ENCODE peak calls at places on chromosomes 7 and 10, in ten cellular contexts. U is endodermal cell; I is A549; W is left ventricle myocardium inferior; P is testis; K is gastrocnemius medialis; T is aorta; E is naive thymus-derived CD8-positive, alpha-beta T cell; Z is activated naive CD8-positive, alpha-beta T cell treated with anti-CD3 and anti-CD28 coated beads, Interleukin-2, amount 50 U/mL, for 16 hours; R is COR-L47. C is an unnamed sample.

GRCh38 chr10:12135631-12136030 is 6.2 kb downstream of the SEC61A2 start:
- DNase-seq in U (no peak), Z (no peak), T (no peak), R (no peak), I (no peak), K (no peak), W (no peak), E (no peak), P (no peak), C (peak; percentile 7)

GRCh38 chr7:70695804-70696104 is 436.2 kb upstream of the GALNT17 start:
- DNase-seq in K (no peak), I (no peak), R (no peak), U (no peak), E (no peak), P (no peak), Z (no peak), T (no peak), W (no peak), C (peak; percentile 16)

GRCh38 chr10:80443531-80443974 is 10.6 kb upstream of the TSPAN14 start:
- DNase-seq in Z (no peak), I (peak; percentile 73), T (peak; percentile 51), E (no peak), R (no peak), W (no peak), K (no peak), P (peak; percentile 84), U (peak; percentile 80), C (peak; percentile 44)

GRCh38 chr7:4739528-4739992 is 35.9 kb upstream of the AP5Z1 start:
- DNase-seq in E (peak; percentile 39), K (peak; percentile 82), R (peak; percentile 40), U (peak; percentile 76), P (peak; percentile 77), W (no peak), Z (no peak), T (no peak), I (peak; percentile 83), C (peak; percentile 74)

GRCh38 chr10:21533577-21534475 is at the start of gene MLLT10:
- DNase-seq in I (peak; percentile 96), K (peak; percentile 89), U (peak; percentile 98), E (peak; percentile 93), R (peak; percentile 84), T (peak; percentile 97), P (peak; percentile 96), Z (peak; percentile 83), W (peak; percentile 95), C (peak; percentile 97)

GRCh38 chr7:18555968-18556367 is 60.4 kb downstream of the HDAC9 start:
- DNase-seq in U (no peak), E (no peak), R (no peak), Z (no peak), T (no peak), W (no peak), P (no peak), K (no peak), I (no peak), C (no peak)

GRCh38 chr10:43225787-43226153 is 41.1 kb downstream of the RASGEF1A start:
- DNase-seq in I (no peak), K (no peak), P (no peak), R (no peak), E (peak; percentile 3), T (peak; percentile 80), U (no peak), W (peak; percentile 6), Z (no peak), C (no peak)

GRCh38 chr7:92595281-92595680 is 5.1 kb upstream of the FAM133B start:
- DNase-seq in U (no peak), I (no peak), R (no peak), W (no peak), P (no peak), T (no peak), E (no peak), Z (no peak), K (no peak), C (no peak)

GRCh38 chr7:44394112-44394447 is 68.7 kb upstream of the CAMK2B start:
- DNase-seq in R (no peak), E (no peak), K (no peak), U (peak; percentile 17), W (no peak), T (no peak), Z (no peak), I (no peak), P (no peak), C (no peak)

GRCh38 chr7:77368974-77369373 is 47.2 kb downstream of the GSAP start:
- DNase-seq in I (peak; percentile 36), R (no peak), T (no peak), U (no peak), Z (no peak), E (no peak), P (no peak), K (no peak), W (no peak), C (peak; percentile 28)

GRCh38 chr10:21519327-21519933 is 6.1 kb downstream of the SKIDA1 start:
- DNase-seq in W (no peak), R (no peak), E (no peak), P (no peak), K (no peak), T (no peak), I (no peak), U (peak; percentile 35), Z (no peak), C (no peak)

GRCh38 chr10:98296514-98296913 is 28.5 kb upstream of the LOXL4 start:
- DNase-seq in P (no peak), I (no peak), K (no peak), U (peak; percentile 64), T (no peak), W (no peak), E (no peak), Z (no peak), R (no peak), C (no peak)

GRCh38 chr7:24812313-24812945 is 55.2 kb upstream of the GSDME start:
- DNase-seq in E (peak; percentile 32), K (no peak), R (peak; percentile 1), W (peak; percentile 21), Z (no peak), P (peak; percentile 62), U (peak; percentile 85), T (peak; percentile 79), I (peak; percentile 40), C (no peak)

GRCh38 chr7:26329520-26330269 is 38.0 kb downstream of the SNX10 start:
- DNase-seq in K (peak; percentile 8), P (no peak), U (no peak), T (no peak), W (peak; percentile 33), E (no peak), I (no peak), Z (no peak), R (no peak), C (no peak)

GRCh38 chr7:128939075-128939860 is 1.5 kb downstream of the IRF5 start:
- DNase-seq in U (no peak), T (no peak), W (no peak), I (no peak), Z (no peak), K (no peak), P (no peak), E (no peak), R (no peak), C (no peak)

GRCh38 chr10:70722820-70723424 is 50.6 kb downstream of the ADAMTS14 start:
- DNase-seq in R (no peak), P (no peak), E (no peak), T (no peak), W (no peak), Z (no peak), I (peak; percentile 15), K (no peak), U (no peak), C (peak; percentile 71)